ENCODE peak calls at places on chromosomes 3 and 15, in eight cellular contexts. F, T, C, O, X, P, G and E are unnamed samples.

GRCh38 chr15:57138260-57138895 is 219.9 kb downstream of the TCF12 start:
- DNase-seq in F (no peak), T (peak; percentile 83), C (peak; percentile 75), O (peak; percentile 80), X (peak; percentile 34), P (peak; percentile 82), G (peak; percentile 82), E (no peak)

GRCh38 chr3:139227827-139228226 is 116.0 kb upstream of the MRPS22 start:
- DNase-seq in F (no peak), T (no peak), C (no peak), O (no peak), X (no peak), P (no peak), G (no peak), E (no peak)

GRCh38 chr3:184335291-184335660 is 2.1 kb upstream of the FAM131A start:
- DNase-seq in F (no peak), T (no peak), C (peak; percentile 4), O (no peak), X (no peak), P (no peak), G (no peak), E (no peak)

GRCh38 chr3:106837616-106838015 is 539.6 kb upstream of the CCDC54 start:
- DNase-seq in F (no peak), T (no peak), C (no peak), O (no peak), X (no peak), P (no peak), G (no peak), E (no peak)

GRCh38 chr3:127959873-127960272 is 44.8 kb downstream of the KBTBD12 start:
- DNase-seq in F (no peak), T (peak; percentile 82), C (peak; percentile 31), O (peak; percentile 17), X (peak; percentile 23), P (peak; percentile 67), G (peak; percentile 4), E (no peak)

GRCh38 chr3:52259448-52259847 is 13.9 kb downstream of the PPM1M start:
- DNase-seq in F (peak; percentile 2), T (no peak), C (no peak), O (no peak), X (no peak), P (no peak), G (no peak), E (no peak)

GRCh38 chr3:173799073-173799830 is 401.7 kb downstream of the NLGN1 start:
- DNase-seq in F (no peak), T (no peak), C (no peak), O (no peak), X (no peak), P (no peak), G (no peak), E (no peak)

GRCh38 chr15:77066961-77067690 is 3.8 kb downstream of the TSPAN3 start:
- DNase-seq in F (no peak), T (no peak), C (peak; percentile 84), O (peak; percentile 26), X (peak; percentile 58), P (no peak), G (peak; percentile 54), E (no peak)

GRCh38 chr3:174162550-174162949 is 696.6 kb upstream of the NAALADL2 start:
- DNase-seq in F (no peak), T (no peak), C (no peak), O (peak; percentile 10), X (no peak), P (no peak), G (peak; percentile 66), E (no peak)

GRCh38 chr3:30332196-30333021 is 274.0 kb upstream of the TGFBR2 start:
- DNase-seq in F (no peak), T (no peak), C (no peak), O (no peak), X (no peak), P (no peak), G (no peak), E (no peak)

GRCh38 chr3:45611619-45612018 is 17.1 kb downstream of the LIMD1 start:
- DNase-seq in F (peak; percentile 54), T (no peak), C (no peak), O (peak; percentile 16), X (peak; percentile 61), P (peak; percentile 74), G (no peak), E (no peak)

GRCh38 chr3:46208167-46208704 is at the start of gene CCR1:
- DNase-seq in F (peak; percentile 95), T (peak; percentile 85), C (no peak), O (peak; percentile 11), X (peak; percentile 37), P (peak; percentile 66), G (peak; percentile 10), E (no peak)

GRCh38 chr3:166934879-166935278 is 445.2 kb downstream of the ZBBX start:
- DNase-seq in F (no peak), T (no peak), C (no peak), O (no peak), X (no peak), P (no peak), G (no peak), E (no peak)

GRCh38 chr15:70025413-70026296 is 72.1 kb downstream of the TLE3 start:
- DNase-seq in F (no peak), T (no peak), C (no peak), O (no peak), X (no peak), P (no peak), G (no peak), E (peak; percentile 35)

DNA sequence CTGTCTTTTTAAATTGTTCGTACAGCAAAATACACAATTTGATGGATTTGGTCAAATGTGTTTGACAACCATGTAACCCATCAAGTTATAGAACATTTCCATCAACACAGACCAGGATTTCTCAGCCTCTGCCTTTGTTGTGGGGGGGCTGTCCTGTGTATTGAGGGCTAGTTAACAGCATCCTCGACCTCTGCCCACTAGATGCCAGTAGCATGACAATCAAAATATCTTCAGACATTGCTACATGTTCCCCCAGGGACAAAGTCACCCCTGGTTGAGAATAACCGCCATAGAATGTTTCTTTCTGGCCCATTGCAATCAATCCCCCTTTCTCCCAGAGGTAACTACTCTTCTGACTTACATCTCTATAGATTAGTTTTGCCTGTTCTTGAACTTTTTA is 310.1 kb upstream of the RGMA start:
- DNase-seq in F (no peak), T (no peak), C (no peak), O (no peak), X (no peak), P (no peak), G (no peak), E (no peak)
- TF ChIP-seq CTCF in F (no peak), T (no peak), C (no peak), O (no peak), X (no peak), P (no peak), G (no peak), E (no peak)

DNA sequence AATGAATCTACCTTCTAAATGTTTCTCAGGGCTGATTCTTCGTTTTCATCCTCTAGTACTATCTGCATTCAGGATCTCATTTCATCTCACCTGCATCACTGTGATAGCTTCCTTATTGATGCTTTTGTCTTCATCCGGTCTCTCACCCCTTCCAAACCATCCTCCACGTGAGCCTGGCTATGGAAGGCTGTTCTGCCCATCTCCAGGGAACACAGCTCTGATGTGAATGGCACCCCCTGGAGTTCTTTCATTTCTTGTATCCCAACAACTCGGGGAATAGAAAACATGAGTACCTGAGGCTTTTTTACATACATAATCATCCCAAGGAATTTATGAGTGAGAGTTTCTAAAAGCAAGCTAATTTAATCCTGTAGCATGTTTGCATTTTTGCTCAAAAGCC is 8.8 kb upstream of the DPPA4 start:
- DNase-seq in F (no peak), T (peak; percentile 57), C (no peak), O (no peak), X (no peak), P (no peak), G (no peak), E (no peak)
- H3K4me3 ChIP-seq in F (no peak overlapping the region), T (no peak overlapping the region), C (no peak overlapping the region), O (no peak overlapping the region), X (no peak overlapping the region), P (no peak overlapping the region), G (no peak overlapping the region), E (no peak overlapping the region)

GRCh38 chr3:149790698-149791097 is 1.7 kb downstream of the ANKUB1 start:
- DNase-seq in F (no peak), T (no peak), C (no peak), O (no peak), X (peak; percentile 24), P (no peak), G (no peak), E (no peak)

GRCh38 chr3:149790265-149790664 is 2.1 kb downstream of the ANKUB1 start:
- DNase-seq in F (no peak), T (no peak), C (no peak), O (peak; percentile 59), X (no peak), P (no peak), G (peak; percentile 44), E (no peak)

GRCh38 chr3:149792485-149793270 is at the start of gene ANKUB1:
- DNase-seq in F (no peak), T (no peak), C (no peak), O (no peak), X (no peak), P (no peak), G (no peak), E (no peak)
- H3K9ac ChIP-seq in F (no peak within 1 kb of the TSS), T (no peak within 1 kb of the TSS), C (no peak within 1 kb of the TSS), O (no peak within 1 kb of the TSS), X (no peak within 1 kb of the TSS), P (no peak within 1 kb of the TSS), G (no peak within 1 kb of the TSS), E (peak within 1 kb of the TSS; percentile 19)

GRCh38 chr15:64093627-64094417 is at the start of gene CIAO2A:
- DNase-seq in F (peak; percentile 99), T (peak; percentile 98), C (peak; percentile 99), O (peak; percentile 98), X (peak; percentile 98), P (peak; percentile 98), G (peak; percentile 98), E (peak; percentile 97)

GRCh38 chr15:64095431-64095794 is 369 bp upstream of the SNX1 start:
- DNase-seq in F (no peak), T (no peak), C (no peak), O (no peak), X (no peak), P (no peak), G (no peak), E (no peak)

GRCh38 chr15:64092864-64093626 is 593 bp downstream of the CIAO2A start:
- DNase-seq in F (peak; percentile 80), T (peak; percentile 78), C (peak; percentile 65), O (peak; percentile 80), X (peak; percentile 72), P (peak; percentile 61), G (peak; percentile 64), E (no peak)

GRCh38 chr15:64096486-64097431 is 977 bp downstream of the SNX1 start:
- DNase-seq in F (peak; percentile 17), T (peak; percentile 46), C (peak; percentile 61), O (peak; percentile 55), X (no peak), P (peak; percentile 42), G (peak; percentile 43), E (no peak)

DNA sequence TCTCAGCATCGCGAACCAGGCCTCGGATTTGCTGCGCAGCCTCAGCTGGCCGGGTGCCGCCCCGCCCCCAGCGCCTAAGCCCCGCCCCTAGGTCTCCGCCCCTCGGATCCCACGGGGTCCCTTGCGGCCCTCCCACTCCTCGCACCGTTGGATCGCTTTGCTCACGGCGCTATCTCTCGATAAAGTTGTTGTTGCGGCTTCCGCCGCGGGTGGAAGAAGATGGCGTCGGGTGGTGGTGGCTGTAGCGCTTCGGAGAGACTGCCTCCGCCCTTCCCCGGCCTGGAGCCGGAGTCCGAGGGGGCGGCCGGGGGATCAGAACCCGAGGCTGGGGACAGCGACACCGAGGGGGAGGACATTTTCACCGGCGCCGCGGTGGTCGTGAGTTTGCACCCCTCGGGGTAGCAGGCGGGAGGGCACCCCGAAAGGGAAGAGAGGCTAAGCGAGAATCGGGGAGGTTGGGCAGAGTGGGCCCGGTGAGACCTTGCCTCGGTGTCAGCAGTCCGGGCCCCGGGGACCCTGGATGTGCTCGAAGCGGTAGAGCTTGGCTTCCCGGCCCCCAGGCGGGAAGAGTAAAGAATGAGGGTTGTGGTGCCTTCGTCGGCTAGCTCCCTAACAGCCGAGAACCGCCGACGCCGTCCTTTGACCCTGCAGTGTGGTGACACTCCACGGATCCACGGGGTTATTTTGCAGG is at the start of gene SNX1:
- DNase-seq in F (peak; percentile 96), T (peak; percentile 97), C (peak; percentile 96), O (peak; percentile 93), X (peak; percentile 88), P (peak; percentile 92), G (peak; percentile 94), E (peak; percentile 98)
- TF ChIP-seq CTCF in F (no peak), T (peak; percentile 37), C (no peak), O (no peak), X (no peak), P (peak; percentile 17), G (no peak), E (peak; percentile 7)